ENCODE peak calls at places on chromosomes 4 and X, in six cellular contexts. D is GM23248, L is A549, H is hepatocyte, R is mammary epithelial cell, I is MM.1S. M is an unnamed sample.

GRCh38 chr4:6172093-6172926 is 28.0 kb downstream of the JAKMIP1 start:
- DNase-seq in D (no peak), L (no peak), H (no peak), R (no peak), I (peak; percentile 73), M (no peak)

GRCh38 chr4:90078440-90078839 is 48.8 kb upstream of the CCSER1 start:
- DNase-seq in D (no peak), L (no peak), H (no peak), R (peak; percentile 53), I (no peak), M (no peak)

GRCh38 chr4:36587909-36588472 is 306.6 kb downstream of the DTHD1 start:
- DNase-seq in D (no peak), L (no peak), H (no peak), R (no peak), I (no peak), M (no peak)

GRCh38 chr4:62250100-62250499 is 1050.0 kb downstream of the ADGRL3 start:
- DNase-seq in D (no peak), L (no peak), H (no peak), R (no peak), I (peak; percentile 9), M (no peak)

GRCh38 chr4:172515266-172515879 is 653.2 kb upstream of the GALNT7 start:
- DNase-seq in D (no peak), L (no peak), H (peak; percentile 1), R (no peak), I (no peak), M (no peak)

GRCh38 chr4:152478456-152479237 is 57.2 kb downstream of the FBXW7 start:
- DNase-seq in D (no peak), L (no peak), H (no peak), R (no peak), I (no peak), M (no peak)

GRCh38 chr4:96776922-96777510 is 937.1 kb downstream of the PDHA2 start:
- DNase-seq in D (no peak), L (no peak), H (no peak), R (no peak), I (no peak), M (no peak)

GRCh38 chr4:24743931-24744330 is 51.4 kb upstream of the SOD3 start:
- DNase-seq in D (no peak), L (no peak), H (peak; percentile 13), R (no peak), I (no peak), M (no peak)

GRCh38 chr4:1326751-1327525 is 20.1 kb upstream of the UVSSA start:
- DNase-seq in D (no peak), L (no peak), H (no peak), R (no peak), I (no peak), M (no peak)

GRCh38 chrX:18377802-18378201 is 23.3 kb upstream of the SCML2 start:
- DNase-seq in D (peak; percentile 33), L (no peak), H (peak; percentile 25), R (no peak), I (peak; percentile 30), M (peak; percentile 13)

GRCh38 chrX:15646031-15646430 is 18.6 kb downstream of the CLTRN start:
- DNase-seq in D (no peak), L (no peak), H (no peak), R (no peak), I (no peak), M (no peak)

DNA sequence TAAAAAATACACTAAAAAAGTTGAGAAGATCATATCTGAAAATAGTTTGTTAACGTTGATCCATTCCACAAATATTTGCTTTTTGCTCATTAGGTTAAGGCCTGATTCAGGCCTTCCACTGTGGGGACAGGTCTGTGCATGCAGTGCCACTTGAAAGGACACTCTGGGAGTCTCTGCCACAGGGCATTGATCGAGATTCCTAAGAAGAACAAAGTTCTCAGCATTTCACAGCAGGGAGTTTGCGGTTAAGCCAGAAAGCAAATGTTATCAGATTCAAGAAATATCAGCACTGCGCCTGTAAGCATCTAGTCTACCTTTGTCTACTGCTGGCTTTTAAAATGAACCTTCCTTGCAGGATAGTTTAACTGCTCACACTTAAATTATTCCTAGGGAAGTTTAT is 62.2 kb upstream of the TNIP3 start:
- DNase-seq in D (no peak), L (no peak), H (no peak), R (peak; percentile 27), I (no peak), M (no peak)
- H3K4me2 ChIP-seq in D (no peak overlapping the region), L (no peak overlapping the region), H (no peak overlapping the region), R (no peak overlapping the region), I (peak overlapping the region; percentile 56), M (no peak overlapping the region)

GRCh38 chr4:76087007-76087769 is 12.7 kb downstream of the ART3 start:
- DNase-seq in D (peak; percentile 79), L (peak; percentile 56), H (peak; percentile 77), R (peak; percentile 82), I (peak; percentile 64), M (peak; percentile 28)
- H3K4me2 ChIP-seq in D (peak overlapping the region; percentile 60), L (peak overlapping the region; percentile 65), H (peak overlapping the region; percentile 55), R (peak overlapping the region; percentile 50), I (peak overlapping the region; percentile 48), M (no peak overlapping the region)

GRCh38 chr4:68152411-68152810 is 22.7 kb upstream of the TMPRSS11F start:
- DNase-seq in D (no peak), L (no peak), H (peak; percentile 53), R (peak; percentile 96), I (peak; percentile 12), M (no peak)
- H3K4me2 ChIP-seq in D (no peak overlapping the region), L (no peak overlapping the region), H (no peak overlapping the region), R (peak overlapping the region; percentile 40), I (peak overlapping the region; percentile 48), M (no peak overlapping the region)

GRCh38 chr4:17030543-17030942 is 132.1 kb upstream of the LDB2 start:
- DNase-seq in D (peak; percentile 87), L (peak; percentile 0), H (peak; percentile 24), R (peak; percentile 17), I (no peak), M (no peak)
- H3K4me2 ChIP-seq in D (peak overlapping the region; percentile 38), L (peak overlapping the region; percentile 48), H (no peak overlapping the region), R (peak overlapping the region; percentile 59), I (no peak overlapping the region), M (no peak overlapping the region)

M was measured in DND-41.